ENCODE peak calls at places on chromosomes 4 and X, in six cellular contexts. B, M, T, E, X and W are unnamed samples.

GRCh38 chrX:150365051-150365952 is 2.2 kb downstream of the MAMLD1 start:
- DNase-seq in B (no peak), M (peak), T (peak), E (peak), X (peak), W (peak)

GRCh38 chr4:97720869-97721432 is 422.3 kb downstream of the STPG2 start:
- DNase-seq in B (no peak), M (peak), T (no peak), E (no peak), X (no peak), W (no peak)

GRCh38 chrX:23773601-23774175 is 9.3 kb upstream of the SAT1 start:
- DNase-seq in B (no peak), M (no peak), T (no peak), E (no peak), X (no peak), W (no peak)

GRCh38 chrX:38985375-38985774 is 184.1 kb downstream of the MID1IP1 start:
- DNase-seq in B (no peak), M (no peak), T (no peak), E (no peak), X (no peak), W (no peak)

GRCh38 chrX:413322-414201 is 26.9 kb upstream of the PPP2R3B start:
- DNase-seq in B (peak), M (no peak), T (no peak), E (no peak), X (no peak), W (no peak)

GRCh38 chrX:34300871-34301270 is 168.8 kb upstream of the FAM47A start:
- DNase-seq in B (peak), M (peak), T (no peak), E (no peak), X (no peak), W (no peak)

GRCh38 chr4:45453258-45453841 is 670.5 kb downstream of the GABRG1 start:
- DNase-seq in B (no peak), M (no peak), T (no peak), E (no peak), X (no peak), W (no peak)

GRCh38 chrX:41457618-41458192 is 10.6 kb downstream of the NYX start:
- DNase-seq in B (no peak), M (no peak), T (no peak), E (peak), X (no peak), W (no peak)

GRCh38 chr4:178293601-178294000 is 851.4 kb upstream of the AGA start:
- DNase-seq in B (no peak), M (no peak), T (no peak), E (no peak), X (no peak), W (no peak)

GRCh38 chr4:1952719-1953118 is 56.1 kb downstream of the NELFA start:
- DNase-seq in B (no peak), M (no peak), T (no peak), E (no peak), X (no peak), W (no peak)

GRCh38 chrX:9940397-9940796 is 26.8 kb upstream of the CLDN34 start:
- DNase-seq in B (no peak), M (no peak), T (no peak), E (no peak), X (no peak), W (no peak)

GRCh38 chrX:105821471-105822081 is 763 bp upstream of the NRK start:
- DNase-seq in B (no peak), M (peak), T (peak), E (peak), X (peak), W (no peak)

GRCh38 chr4:8427761-8428287 is 12.7 kb downstream of the ACOX3 start:
- DNase-seq in B (no peak), M (no peak), T (peak), E (peak), X (no peak), W (no peak)

GRCh38 chrX:152313529-152314302 is 137.4 kb downstream of the GABRA3 start:
- DNase-seq in B (no peak), M (no peak), T (no peak), E (no peak), X (no peak), W (no peak)

GRCh38 chr4:83870551-83870950 is 334.6 kb downstream of the GPAT3 start:
- DNase-seq in B (no peak), M (no peak), T (no peak), E (no peak), X (no peak), W (no peak)

GRCh38 chrX:29453333-29453732 is 762.0 kb upstream of the MAGEB2 start:
- DNase-seq in B (no peak), M (no peak), T (no peak), E (no peak), X (no peak), W (no peak)

GRCh38 chr4:5955856-5956255 is 62.4 kb downstream of the C4orf50 start:
- DNase-seq in B (no peak), M (no peak), T (no peak), E (no peak), X (no peak), W (no peak)

GRCh38 chrX:107420571-107420970 is 28.9 kb upstream of the FRMPD3 start:
- DNase-seq in B (no peak), M (no peak), T (no peak), E (no peak), X (no peak), W (no peak)

GRCh38 chrX:30659421-30659820 is 6.2 kb downstream of the GK start:
- DNase-seq in B (no peak), M (no peak), T (no peak), E (no peak), X (no peak), W (no peak)

GRCh38 chrX:18377802-18378201 is 23.3 kb upstream of the SCML2 start:
- DNase-seq in B (no peak), M (peak), T (no peak), E (no peak), X (no peak), W (peak)

GRCh38 chr4:168923526-168924194 is 86.4 kb downstream of the CBR4 start:
- DNase-seq in B (no peak), M (peak), T (no peak), E (no peak), X (peak), W (peak)

GRCh38 chr4:74317616-74318256 is 9.5 kb downstream of the EPGN start:
- DNase-seq in B (no peak), M (no peak), T (no peak), E (no peak), X (no peak), W (no peak)

GRCh38 chr4:108861339-108861738 is 98.5 kb upstream of the ETNPPL start:
- DNase-seq in B (no peak), M (peak), T (peak), E (no peak), X (no peak), W (no peak)

GRCh38 chr4:2977116-2978097 is 14.0 kb downstream of the GRK4 start:
- DNase-seq in B (no peak), M (no peak), T (no peak), E (no peak), X (no peak), W (no peak)

GRCh38 chrX:55450259-55450658 is 1.7 kb upstream of the MAGEH1 start:
- DNase-seq in B (no peak), M (peak), T (no peak), E (no peak), X (no peak), W (no peak)

GRCh38 chrX:7996851-7997250 is 69.6 kb upstream of the PNPLA4 start:
- DNase-seq in B (no peak), M (no peak), T (no peak), E (no peak), X (no peak), W (no peak)

GRCh38 chrX:32538554-32538953 is 672.8 kb downstream of the DMD start:
- DNase-seq in B (no peak), M (no peak), T (no peak), E (no peak), X (no peak), W (no peak)

GRCh38 chrX:3743821-3744439 is 30.5 kb upstream of the PRKX start:
- DNase-seq in B (no peak), M (no peak), T (no peak), E (no peak), X (no peak), W (no peak)

GRCh38 chrX:41273638-41274037 is 60.3 kb upstream of the DDX3X start:
- DNase-seq in B (no peak), M (no peak), T (no peak), E (no peak), X (no peak), W (no peak)

GRCh38 chrX:123736333-123736921 is 3.6 kb upstream of the THOC2 start:
- DNase-seq in B (no peak), M (no peak), T (no peak), E (no peak), X (no peak), W (no peak)

DNA sequence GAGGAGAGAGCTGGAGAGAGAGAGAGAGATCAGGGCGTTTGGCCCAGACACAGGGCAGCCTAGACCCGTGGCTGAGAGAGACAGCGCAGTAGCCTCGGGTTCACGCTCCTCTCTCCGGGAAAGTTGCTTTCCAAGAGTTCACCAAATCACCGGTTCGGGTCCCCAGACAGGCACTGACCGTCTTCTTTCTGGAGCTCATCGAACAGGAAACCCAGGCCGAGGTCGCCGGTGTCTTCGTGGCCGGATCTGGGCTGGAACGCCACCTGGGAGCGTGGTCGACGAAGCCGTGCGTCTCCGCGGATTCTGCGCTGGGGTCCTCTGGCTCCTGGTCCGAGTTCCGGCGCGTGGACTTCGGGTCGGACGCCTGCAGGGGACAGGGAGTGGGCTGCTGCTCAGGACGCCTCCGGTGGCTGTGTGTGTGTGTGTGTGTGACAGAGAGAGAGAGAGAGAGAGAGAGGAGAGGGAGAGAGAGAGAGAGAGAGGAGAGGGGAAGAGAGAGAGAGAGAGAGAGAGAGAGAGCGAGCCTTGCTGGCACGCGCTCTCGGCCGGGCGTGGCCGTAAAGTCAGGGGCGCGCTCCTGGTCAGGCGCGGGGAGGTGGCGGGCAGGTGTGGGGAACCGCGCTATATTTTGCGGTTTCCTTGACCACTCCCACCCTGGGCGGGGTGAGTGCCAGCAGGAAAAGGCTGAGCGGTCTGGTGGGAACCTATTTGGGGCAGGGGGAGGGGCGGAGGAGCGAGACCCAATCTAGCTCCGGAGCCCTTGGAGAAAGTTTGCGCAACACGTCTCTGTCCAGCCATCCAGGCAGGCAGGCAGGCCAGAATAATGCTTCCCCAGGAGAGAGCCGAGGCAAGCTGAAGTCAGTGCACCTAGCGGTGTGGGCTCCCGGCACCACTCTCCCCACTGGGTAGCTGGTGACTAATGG is 62.1 kb downstream of the RHOXF2B start:
- DNase-seq in B (no peak), M (no peak), T (no peak), E (no peak), X (peak), W (no peak)
- TF ChIP-seq POLR2A in B (no peak), M (no peak), T (no peak), E (no peak), X (no peak), W (no peak)

GRCh38 chrX:153651540-153652079 is 4.6 kb downstream of the DUSP9 start:
- DNase-seq in B (no peak), M (no peak), T (no peak), E (peak), X (no peak), W (no peak)
- TF ChIP-seq CTCF in B (no peak), M (no peak), T (peak), E (no peak), X (no peak), W (no peak)

GRCh38 chrX:153984351-153985178 is 12.0 kb downstream of the TMEM187 start:
- DNase-seq in B (no peak), M (no peak), T (no peak), E (no peak), X (no peak), W (no peak)
- TF ChIP-seq POLR2A in B (no peak), M (no peak), T (no peak), E (no peak), X (no peak), W (no peak)

GRCh38 chr4:147984065-147984777 is 252.3 kb downstream of the ARHGAP10 start:
- DNase-seq in B (peak), M (peak), T (no peak), E (no peak), X (no peak), W (no peak)
- TF ChIP-seq CTCF in B (peak), M (peak), T (peak), E (peak), X (peak), W (peak)

DNA sequence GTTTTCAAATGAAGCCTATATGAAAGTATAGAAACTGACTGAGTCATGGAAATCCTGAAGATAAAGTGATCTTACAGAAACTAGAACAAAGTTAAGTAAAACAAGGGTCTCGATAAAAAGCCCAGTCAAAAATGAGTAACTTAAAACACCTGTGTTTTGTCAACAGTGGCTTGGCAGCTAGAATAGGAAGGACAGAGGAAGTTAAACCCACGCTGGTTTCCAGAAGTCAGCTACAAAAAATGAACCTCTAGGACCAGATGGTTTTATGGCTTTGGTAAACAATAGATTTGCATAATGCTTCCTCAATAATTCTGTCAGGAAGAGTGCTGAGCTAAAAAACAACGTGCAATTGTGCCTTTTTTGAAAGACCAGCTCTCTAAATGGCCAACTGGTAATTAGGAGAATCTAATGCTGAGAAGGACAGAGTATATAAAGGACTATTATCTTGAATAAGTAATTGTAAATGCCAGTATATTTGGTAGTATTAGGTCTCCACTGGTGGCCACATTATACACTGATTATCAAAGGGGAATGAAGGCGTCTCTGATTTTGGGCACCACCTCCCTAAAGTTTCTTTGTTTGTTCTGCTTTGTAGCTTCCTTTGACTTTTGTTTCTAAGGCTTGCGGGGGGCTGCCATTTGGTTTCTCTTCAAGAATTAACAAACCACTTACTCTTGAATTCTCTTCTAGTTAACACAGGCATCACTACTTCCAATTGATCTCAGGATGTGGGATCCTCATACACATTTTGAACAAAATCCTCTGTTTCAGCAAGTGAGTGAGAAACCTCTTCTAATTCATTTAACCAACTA is 72.2 kb upstream of the PPP3CA start:
- DNase-seq in B (no peak), M (no peak), T (no peak), E (no peak), X (no peak), W (no peak)
- TF ChIP-seq POLR2A in B (no peak), M (no peak), T (no peak), E (no peak), X (no peak), W (no peak)

GRCh38 chr4:79897174-79897573 is 175.9 kb downstream of the ANTXR2 start:
- DNase-seq in B (no peak), M (no peak), T (no peak), E (no peak), X (no peak), W (no peak)
- TF ChIP-seq CTCF in B (no peak), M (no peak), T (no peak), E (no peak), X (no peak), W (no peak)